ENCODE peak calls at places on chromosome 1, in five cellular contexts. Z, U, C, R and H are unnamed samples.

GRCh38 chr1:6753320-6754140 is 31.7 kb upstream of the CAMTA1 start:
- DNase-seq in C (no peak), U (peak; percentile 17), R (no peak), Z (no peak), H (no peak)

GRCh38 chr1:176450526-176450925 is 12.4 kb upstream of the PAPPA2 start:
- DNase-seq in Z (no peak), U (no peak), R (no peak), C (no peak), H (no peak)

GRCh38 chr1:20727746-20728316 is 4.7 kb downstream of the SH2D5 start:
- DNase-seq in U (peak; percentile 15), Z (no peak), C (no peak), R (peak; percentile 53), H (no peak)

GRCh38 chr1:228003461-228004330 is 3.1 kb upstream of the WNT3A start:
- DNase-seq in U (no peak), Z (no peak), R (peak; percentile 9), C (peak; percentile 1), H (no peak)

GRCh38 chr1:201275266-201275666 is 8.0 kb upstream of the PKP1 start:
- DNase-seq in U (peak; percentile 82), R (no peak), C (no peak), Z (no peak), H (peak; percentile 82)

GRCh38 chr1:117928881-117929339 is 511 bp downstream of the GDAP2 start:
- DNase-seq in R (no peak), U (peak; percentile 56), Z (peak; percentile 42), C (peak; percentile 38), H (peak; percentile 66)

GRCh38 chr1:44074415-44074814 is 43.2 kb upstream of the SLC6A9 start:
- DNase-seq in C (no peak), Z (no peak), U (no peak), R (no peak), H (no peak)

GRCh38 chr1:200172311-200172710 is 144.8 kb downstream of the NR5A2 start:
- DNase-seq in Z (no peak), C (no peak), U (peak; percentile 24), R (no peak), H (no peak)

GRCh38 chr1:201719812-201720521 is 109.0 kb upstream of the IPO9 start:
- DNase-seq in C (no peak), U (peak; percentile 88), Z (no peak), R (peak; percentile 85), H (peak; percentile 86)

GRCh38 chr1:43438576-43439120 is 15.1 kb downstream of the HYI start:
- DNase-seq in Z (no peak), C (no peak), R (peak; percentile 53), U (no peak), H (no peak)

GRCh38 chr1:93703649-93704048 is 22.0 kb upstream of the BCAR3 start:
- DNase-seq in Z (no peak), U (no peak), C (no peak), R (no peak), H (no peak)

GRCh38 chr1:36225298-36225899 is 1.2 kb downstream of the THRAP3 start:
- DNase-seq in C (no peak), R (no peak), U (no peak), Z (no peak), H (no peak)

GRCh38 chr1:172476218-172476811 is 32.4 kb upstream of the PIGC start:
- DNase-seq in C (no peak), Z (no peak), R (no peak), U (no peak), H (no peak)

GRCh38 chr1:43199093-43199726 is 27.1 kb downstream of the CFAP57 start:
- DNase-seq in U (no peak), R (no peak), Z (no peak), C (no peak), H (no peak)

GRCh38 chr1:222028151-222028550 is 286.3 kb upstream of the DUSP10 start:
- DNase-seq in C (no peak), R (no peak), U (no peak), Z (no peak), H (no peak)

GRCh38 chr1:198492872-198493271 is 47.6 kb downstream of the ATP6V1G3 start:
- DNase-seq in U (peak; percentile 98), Z (no peak), R (no peak), C (no peak), H (no peak)

GRCh38 chr1:205505076-205505729 is 734 bp downstream of the CDK18 start:
- DNase-seq in R (no peak), U (no peak), Z (no peak), C (no peak), H (no peak)

GRCh38 chr1:41041866-41042265 is 20.3 kb upstream of the SLFNL1 start:
- DNase-seq in C (no peak), R (no peak), Z (no peak), U (peak; percentile 38), H (no peak)

GRCh38 chr1:183622884-183623785 is 12.4 kb downstream of the ARPC5 start:
- DNase-seq in C (peak; percentile 42), R (peak; percentile 64), U (peak; percentile 62), Z (peak; percentile 12), H (no peak)

GRCh38 chr1:26498894-26499293 is 26.7 kb downstream of the HMGN2 start:
- DNase-seq in U (no peak), Z (no peak), R (no peak), C (no peak), H (no peak)

GRCh38 chr1:59179673-59180072 is 117.2 kb upstream of the FGGY start:
- DNase-seq in U (no peak), Z (no peak), R (no peak), C (no peak), H (no peak)

GRCh38 chr1:240562111-240562590 is 49.8 kb downstream of the GREM2 start:
- DNase-seq in U (peak; percentile 62), Z (no peak), R (no peak), C (no peak), H (no peak)

GRCh38 chr1:102970496-102971078 is 137.7 kb downstream of the COL11A1 start:
- DNase-seq in U (peak; percentile 67), R (no peak), Z (no peak), C (no peak), H (no peak)

GRCh38 chr1:116694524-116694923 is 27.0 kb upstream of the IGSF3 start:
- DNase-seq in R (no peak), C (no peak), U (no peak), Z (no peak), H (no peak)

GRCh38 chr1:167642501-167642826 is 12.4 kb downstream of the RCSD1 start:
- DNase-seq in R (no peak), C (no peak), U (no peak), Z (no peak), H (no peak)

GRCh38 chr1:240312872-240313271 is 221.2 kb downstream of the FMN2 start:
- DNase-seq in U (peak; percentile 87), R (no peak), Z (no peak), C (no peak), H (no peak)

GRCh38 chr1:85058781-85059180 is 10.5 kb upstream of the MCOLN3 start:
- DNase-seq in U (no peak), Z (no peak), R (no peak), C (no peak), H (no peak)

GRCh38 chr1:78090734-78091133 is 45.0 kb downstream of the GIPC2 start:
- DNase-seq in R (no peak), Z (no peak), C (no peak), U (no peak), H (no peak)

GRCh38 chr1:212609701-212610574 is 1.4 kb downstream of the ATF3 start:
- DNase-seq in R (no peak), Z (no peak), C (no peak), U (peak; percentile 23), H (no peak)

GRCh38 chr1:61504840-61505239 is 220.1 kb downstream of the TM2D1 start:
- DNase-seq in C (no peak), Z (no peak), U (no peak), R (no peak), H (no peak)

GRCh38 chr1:94621392-94621791 is 79.8 kb upstream of the F3 start:
- DNase-seq in R (no peak), C (no peak), Z (no peak), U (no peak), H (no peak)

GRCh38 chr1:89995595-89996397 is 886 bp downstream of the ZNF326 start:
- DNase-seq in U (peak; percentile 18), C (no peak), Z (no peak), R (no peak), H (no peak)

GRCh38 chr1:51738681-51739080 is 121.8 kb downstream of the OSBPL9 start:
- DNase-seq in R (no peak), Z (no peak), C (no peak), U (no peak), H (no peak)

GRCh38 chr1:161032409-161032808 is 6.4 kb downstream of the TSTD1 start:
- DNase-seq in C (no peak), R (no peak), Z (no peak), U (no peak), H (no peak)

GRCh38 chr1:17891205-17892110 is 136.3 kb downstream of the ACTL8 start:
- DNase-seq in U (no peak), C (no peak), R (no peak), Z (no peak), H (peak; percentile 76)

GRCh38 chr1:11615109-11615508 is 39.1 kb downstream of the FBXO2 start:
- DNase-seq in R (no peak), Z (no peak), C (no peak), U (no peak), H (no peak)